ENCODE peak calls at places on chromosomes 5 and 9, in nine cellular contexts. One of them, this sample, is unnamed.

GRCh38 chr9:3191715-3192114 is 334.1 kb downstream of the RFX3 start:
- DNase-seq in activated naive CD4-positive, alpha-beta T cell treated with Interleukin-2 at 50 U/mL for 16 hours: no peak
- DNase-seq in ACHN: no peak
- DNase-seq in cardiac muscle cell: peak
- DNase-seq in uterus: no peak
- DNase-seq in EH: no peak
- DNase-seq in NCI-H774: peak
- DNase-seq in body of pancreas: no peak
- DNase-seq in stimulated activated CD4-positive, alpha-beta T cell treated with anti-CD3 and anti-CD28 coated beads, Interleukin-1b, Interleukin-23, amount 100 ng/mL, for 1 hour: no peak
- DNase-seq in this sample: no peak

GRCh38 chr5:14871573-14872069 is at the start of gene ANKH:
- DNase-seq in body of pancreas: peak
- DNase-seq in activated naive CD4-positive, alpha-beta T cell treated with Interleukin-2 at 50 U/mL for 16 hours: peak
- DNase-seq in ACHN: peak
- DNase-seq in EH: peak
- DNase-seq in uterus: peak
- DNase-seq in NCI-H774: peak
- DNase-seq in cardiac muscle cell: peak
- DNase-seq in stimulated activated CD4-positive, alpha-beta T cell treated with anti-CD3 and anti-CD28 coated beads, Interleukin-1b, Interleukin-23, amount 100 ng/mL, for 1 hour: peak
- DNase-seq in this sample: peak

GRCh38 chr5:57157191-57157590 is 16.7 kb upstream of the GPBP1 start:
- DNase-seq in uterus: no peak
- DNase-seq in cardiac muscle cell: no peak
- DNase-seq in stimulated activated CD4-positive, alpha-beta T cell treated with anti-CD3 and anti-CD28 coated beads, Interleukin-1b, Interleukin-23, amount 100 ng/mL, for 1 hour: no peak
- DNase-seq in EH: peak
- DNase-seq in activated naive CD4-positive, alpha-beta T cell treated with Interleukin-2 at 50 U/mL for 16 hours: no peak
- DNase-seq in body of pancreas: no peak
- DNase-seq in NCI-H774: no peak
- DNase-seq in ACHN: no peak
- DNase-seq in this sample: no peak

GRCh38 chr9:76433406-76433805 is 25.6 kb upstream of the GCNT1 start:
- DNase-seq in stimulated activated CD4-positive, alpha-beta T cell treated with anti-CD3 and anti-CD28 coated beads, Interleukin-1b, Interleukin-23, amount 100 ng/mL, for 1 hour: no peak
- DNase-seq in body of pancreas: no peak
- DNase-seq in cardiac muscle cell: no peak
- DNase-seq in NCI-H774: no peak
- DNase-seq in ACHN: no peak
- DNase-seq in EH: no peak
- DNase-seq in uterus: no peak
- DNase-seq in activated naive CD4-positive, alpha-beta T cell treated with Interleukin-2 at 50 U/mL for 16 hours: no peak
- DNase-seq in this sample: no peak

GRCh38 chr9:121778252-121779225 is 127.1 kb downstream of the DAB2IP start:
- DNase-seq in stimulated activated CD4-positive, alpha-beta T cell treated with anti-CD3 and anti-CD28 coated beads, Interleukin-1b, Interleukin-23, amount 100 ng/mL, for 1 hour: no peak
- DNase-seq in activated naive CD4-positive, alpha-beta T cell treated with Interleukin-2 at 50 U/mL for 16 hours: no peak
- DNase-seq in EH: peak
- DNase-seq in uterus: peak
- DNase-seq in body of pancreas: no peak
- DNase-seq in ACHN: no peak
- DNase-seq in NCI-H774: no peak
- DNase-seq in cardiac muscle cell: no peak
- DNase-seq in this sample: no peak

GRCh38 chr9:70407081-70407503 is 7.4 kb downstream of the KLF9 start:
- DNase-seq in activated naive CD4-positive, alpha-beta T cell treated with Interleukin-2 at 50 U/mL for 16 hours: no peak
- DNase-seq in stimulated activated CD4-positive, alpha-beta T cell treated with anti-CD3 and anti-CD28 coated beads, Interleukin-1b, Interleukin-23, amount 100 ng/mL, for 1 hour: no peak
- DNase-seq in NCI-H774: no peak
- DNase-seq in cardiac muscle cell: no peak
- DNase-seq in uterus: peak
- DNase-seq in body of pancreas: no peak
- DNase-seq in EH: peak
- DNase-seq in ACHN: no peak
- DNase-seq in this sample: no peak

GRCh38 chr5:177509361-177509951 is at the start of gene DOK3:
- DNase-seq in EH: no peak
- DNase-seq in body of pancreas: peak
- DNase-seq in activated naive CD4-positive, alpha-beta T cell treated with Interleukin-2 at 50 U/mL for 16 hours: no peak
- DNase-seq in cardiac muscle cell: no peak
- DNase-seq in uterus: no peak
- DNase-seq in NCI-H774: no peak
- DNase-seq in stimulated activated CD4-positive, alpha-beta T cell treated with anti-CD3 and anti-CD28 coated beads, Interleukin-1b, Interleukin-23, amount 100 ng/mL, for 1 hour: no peak
- DNase-seq in ACHN: no peak
- DNase-seq in this sample: peak

GRCh38 chr9:21993893-21994525 is at the start of gene CDKN2A:
- DNase-seq in NCI-H774: peak
- DNase-seq in cardiac muscle cell: peak
- DNase-seq in EH: peak
- DNase-seq in ACHN: peak
- DNase-seq in activated naive CD4-positive, alpha-beta T cell treated with Interleukin-2 at 50 U/mL for 16 hours: peak
- DNase-seq in uterus: no peak
- DNase-seq in stimulated activated CD4-positive, alpha-beta T cell treated with anti-CD3 and anti-CD28 coated beads, Interleukin-1b, Interleukin-23, amount 100 ng/mL, for 1 hour: no peak
- DNase-seq in body of pancreas: no peak
- DNase-seq in this sample: peak

GRCh38 chr9:37938121-37938906 is 34.4 kb upstream of the SLC25A51 start:
- DNase-seq in NCI-H774: no peak
- DNase-seq in activated naive CD4-positive, alpha-beta T cell treated with Interleukin-2 at 50 U/mL for 16 hours: no peak
- DNase-seq in uterus: peak
- DNase-seq in EH: peak
- DNase-seq in body of pancreas: no peak
- DNase-seq in ACHN: peak
- DNase-seq in stimulated activated CD4-positive, alpha-beta T cell treated with anti-CD3 and anti-CD28 coated beads, Interleukin-1b, Interleukin-23, amount 100 ng/mL, for 1 hour: no peak
- DNase-seq in cardiac muscle cell: no peak
- DNase-seq in this sample: no peak

GRCh38 chr5:115124741-115125140 is 45.0 kb downstream of the TRIM36 start:
- DNase-seq in stimulated activated CD4-positive, alpha-beta T cell treated with anti-CD3 and anti-CD28 coated beads, Interleukin-1b, Interleukin-23, amount 100 ng/mL, for 1 hour: no peak
- DNase-seq in EH: no peak
- DNase-seq in activated naive CD4-positive, alpha-beta T cell treated with Interleukin-2 at 50 U/mL for 16 hours: no peak
- DNase-seq in uterus: no peak
- DNase-seq in ACHN: no peak
- DNase-seq in NCI-H774: no peak
- DNase-seq in cardiac muscle cell: no peak
- DNase-seq in body of pancreas: no peak
- DNase-seq in this sample: no peak

GRCh38 chr5:100901851-100902341 is 1.2 kb downstream of the ST8SIA4 start:
- DNase-seq in body of pancreas: no peak
- DNase-seq in uterus: peak
- DNase-seq in cardiac muscle cell: peak
- DNase-seq in ACHN: peak
- DNase-seq in activated naive CD4-positive, alpha-beta T cell treated with Interleukin-2 at 50 U/mL for 16 hours: peak
- DNase-seq in stimulated activated CD4-positive, alpha-beta T cell treated with anti-CD3 and anti-CD28 coated beads, Interleukin-1b, Interleukin-23, amount 100 ng/mL, for 1 hour: peak
- DNase-seq in NCI-H774: no peak
- DNase-seq in EH: no peak
- DNase-seq in this sample: peak

GRCh38 chr9:72363908-72364678 is 915 bp downstream of the ZFAND5 start:
- DNase-seq in uterus: peak
- DNase-seq in ACHN: peak
- DNase-seq in body of pancreas: peak
- DNase-seq in cardiac muscle cell: peak
- DNase-seq in activated naive CD4-positive, alpha-beta T cell treated with Interleukin-2 at 50 U/mL for 16 hours: peak
- DNase-seq in NCI-H774: peak
- DNase-seq in EH: peak
- DNase-seq in stimulated activated CD4-positive, alpha-beta T cell treated with anti-CD3 and anti-CD28 coated beads, Interleukin-1b, Interleukin-23, amount 100 ng/mL, for 1 hour: no peak
- DNase-seq in this sample: peak

GRCh38 chr9:14131353-14132088 is 182.4 kb downstream of the NFIB start:
- DNase-seq in stimulated activated CD4-positive, alpha-beta T cell treated with anti-CD3 and anti-CD28 coated beads, Interleukin-1b, Interleukin-23, amount 100 ng/mL, for 1 hour: no peak
- DNase-seq in EH: no peak
- DNase-seq in ACHN: no peak
- DNase-seq in activated naive CD4-positive, alpha-beta T cell treated with Interleukin-2 at 50 U/mL for 16 hours: no peak
- DNase-seq in uterus: no peak
- DNase-seq in cardiac muscle cell: no peak
- DNase-seq in body of pancreas: peak
- DNase-seq in NCI-H774: peak
- DNase-seq in this sample: no peak

This sample was measured in NAMALWA.